ENCODE peak calls at places on chromosomes 7 and 10, in six cellular contexts. U, E, D, L, V and O are unnamed samples.

GRCh38 chr10:86594535-86594934 is 59.8 kb upstream of the OPN4 start:
- DNase-seq in L (no peak), U (peak), D (no peak), V (peak), E (no peak), O (no peak)

GRCh38 chr7:71411475-71411874 is 279.5 kb downstream of the GALNT17 start:
- DNase-seq in D (no peak), U (no peak), V (no peak), E (no peak), L (no peak), O (no peak)

GRCh38 chr10:32692174-32692573 is 246.2 kb downstream of the CCDC7 start:
- DNase-seq in V (no peak), D (no peak), U (peak), E (no peak), L (no peak), O (no peak)

GRCh38 chr7:96739609-96740008 is 30.0 kb upstream of the SEM1 start:
- DNase-seq in U (no peak), E (no peak), L (no peak), D (no peak), V (no peak), O (peak)

GRCh38 chr10:102434251-102434913 is 2.0 kb upstream of the CUEDC2 start:
- DNase-seq in V (peak), E (no peak), U (peak), L (no peak), D (no peak), O (no peak)

GRCh38 chr7:23680417-23681405 is 712 bp downstream of the FAM221A start:
- DNase-seq in V (peak), U (peak), D (no peak), E (peak), L (peak), O (peak)

GRCh38 chr7:48139461-48139860 is 31.8 kb upstream of the ABCA13 start:
- DNase-seq in E (no peak), L (no peak), U (peak), V (peak), D (no peak), O (peak)

GRCh38 chr10:132538790-132539421 is 1.3 kb downstream of the INPP5A start:
- DNase-seq in E (no peak), L (no peak), V (no peak), D (no peak), U (no peak), O (no peak)

GRCh38 chr10:15579605-15580004 is 140.1 kb downstream of the ITGA8 start:
- DNase-seq in D (no peak), V (peak), U (peak), L (no peak), E (no peak), O (no peak)

GRCh38 chr7:104816537-104816936 is 197.5 kb upstream of the KMT2E start:
- DNase-seq in L (no peak), V (no peak), E (no peak), U (no peak), D (no peak), O (no peak)

GRCh38 chr7:98398567-98399372 is 2.1 kb downstream of the BAIAP2L1 start:
- DNase-seq in L (no peak), E (no peak), D (no peak), V (peak), U (no peak), O (no peak)

GRCh38 chr10:62560207-62560819 is 186.1 kb downstream of the ZNF365 start:
- DNase-seq in L (no peak), V (peak), E (no peak), D (no peak), U (peak), O (no peak)

GRCh38 chr7:130814753-130815152 is 80.7 kb upstream of the KLF14 start:
- DNase-seq in V (peak), E (no peak), U (peak), D (no peak), L (no peak), O (no peak)

GRCh38 chr7:54838540-54838925 is 79.5 kb upstream of the SEC61G start:
- DNase-seq in L (no peak), V (no peak), E (no peak), D (no peak), U (no peak), O (no peak)

GRCh38 chr10:36462194-36462593 is 663.2 kb upstream of the ANKRD30A start:
- DNase-seq in D (no peak), U (peak), E (no peak), V (peak), L (no peak), O (no peak)

GRCh38 chr7:21923663-21924062 is 22.0 kb downstream of the CDCA7L start:
- DNase-seq in D (no peak), V (no peak), L (peak), E (no peak), U (peak), O (no peak)

GRCh38 chr7:85851571-85852193 is 664.8 kb upstream of the SEMA3D start:
- DNase-seq in V (peak), U (peak), E (no peak), D (no peak), L (peak), O (no peak)

GRCh38 chr10:109934958-109935793 is 11.9 kb upstream of the XPNPEP1 start:
- DNase-seq in D (no peak), L (peak), E (peak), V (peak), U (peak), O (peak)

GRCh38 chr10:116809528-116810500 is 39.5 kb upstream of the ENO4 start:
- DNase-seq in E (peak), U (no peak), V (no peak), D (no peak), L (no peak), O (peak)

GRCh38 chr10:4073912-4074311 is 288.9 kb upstream of the KLF6 start:
- DNase-seq in E (no peak), D (no peak), V (peak), L (no peak), U (peak), O (no peak)

GRCh38 chr7:112546723-112547513 is 66.1 kb downstream of the LSMEM1 start:
- DNase-seq in U (peak), D (no peak), E (no peak), V (no peak), L (no peak), O (peak)

GRCh38 chr10:112226439-112227248 is 43.1 kb upstream of the GPAM start:
- DNase-seq in L (no peak), E (no peak), D (peak), V (no peak), U (no peak), O (no peak)

GRCh38 chr10:63593576-63593975 is 72.4 kb downstream of the REEP3 start:
- DNase-seq in D (no peak), E (no peak), U (peak), L (no peak), V (no peak), O (no peak)

GRCh38 chr10:71765176-71765906 is 8.0 kb downstream of the VSIR start:
- DNase-seq in E (no peak), L (no peak), U (peak), D (peak), V (no peak), O (no peak)

GRCh38 chr10:22825841-22826240 is 102.0 kb upstream of the ARMC3 start:
- DNase-seq in U (no peak), V (no peak), D (no peak), E (no peak), L (no peak), O (peak)

GRCh38 chr10:89476676-89477075 is 58.7 kb downstream of the SLC16A12 start:
- DNase-seq in U (peak), L (no peak), V (no peak), E (no peak), D (no peak), O (no peak)

GRCh38 chr7:149783386-149784250 is 10.2 kb upstream of the ZNF467 start:
- DNase-seq in L (no peak), V (no peak), E (no peak), U (no peak), D (no peak), O (no peak)

GRCh38 chr10:130022071-130022470 is 58.0 kb upstream of the EBF3 start:
- DNase-seq in L (no peak), U (no peak), E (no peak), D (no peak), V (no peak), O (peak)

GRCh38 chr7:143435266-143435665 is 8.0 kb upstream of the TAS2R60 start:
- DNase-seq in L (no peak), E (no peak), D (no peak), U (no peak), V (no peak), O (no peak)

GRCh38 chr7:16604054-16604453 is 41.5 kb downstream of the ANKMY2 start:
- DNase-seq in D (no peak), E (no peak), L (no peak), U (no peak), V (peak), O (no peak)

GRCh38 chr7:64183126-64183742 is 23.8 kb upstream of the ZNF735 start:
- DNase-seq in E (peak), V (no peak), L (no peak), D (no peak), U (no peak), O (no peak)

GRCh38 chr10:35204650-35205319 is 78.1 kb downstream of the CREM start:
- DNase-seq in U (no peak), V (no peak), L (no peak), D (no peak), E (no peak), O (no peak)
- H3K14ac ChIP-seq in U (no peak), V (no peak), L (no peak), D (no peak), E (no peak), O (no peak)

DNA sequence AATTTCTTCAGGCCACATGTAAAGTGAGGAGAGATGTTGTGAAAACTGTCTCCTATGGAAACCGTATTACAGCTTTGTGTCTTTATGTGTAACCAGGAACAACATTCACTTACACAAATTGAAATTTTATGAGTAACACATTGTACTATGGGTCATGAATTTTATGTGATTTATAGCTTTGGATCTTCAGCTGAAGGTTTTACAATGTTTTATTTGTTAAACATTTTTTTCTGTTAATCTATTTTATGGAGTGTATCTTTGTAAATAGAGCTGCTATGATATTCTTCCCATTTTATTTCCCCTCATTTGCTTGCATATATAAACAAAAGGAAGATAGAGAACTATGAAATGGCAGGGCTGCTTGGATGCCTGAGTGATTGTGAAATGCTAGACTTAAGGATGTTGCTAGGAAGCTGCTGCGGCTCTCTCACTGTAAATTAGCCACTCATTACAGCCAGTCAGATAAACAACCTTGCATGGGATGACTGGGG is 104.5 kb upstream of the PCLO start:
- DNase-seq in E (no peak), L (no peak), V (peak), U (no peak), D (no peak), O (no peak)
- H3K14ac ChIP-seq in E (no peak), L (no peak), V (no peak), U (no peak), D (no peak), O (no peak)

DNA sequence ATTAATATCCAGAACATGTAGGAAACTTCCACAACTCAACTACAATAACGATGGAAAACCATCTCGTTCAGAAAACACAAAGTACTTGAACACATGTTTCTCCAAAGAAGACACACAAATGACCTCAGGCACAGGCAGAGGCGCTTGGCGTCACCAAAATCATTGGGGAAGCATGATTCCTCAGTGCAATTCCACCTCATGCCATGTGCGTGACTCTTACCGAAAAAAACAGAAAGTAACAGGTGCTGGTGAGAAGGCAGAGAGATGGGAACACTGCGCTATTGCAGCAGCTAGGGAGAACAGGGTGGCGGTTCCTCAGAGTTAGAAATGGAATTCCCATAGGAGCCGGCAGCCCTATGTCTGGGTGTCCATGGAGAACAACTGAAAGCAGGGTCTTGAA is 390.0 kb downstream of the DNAJB6 start:
- DNase-seq in V (no peak), D (no peak), L (no peak), U (no peak), E (no peak), O (no peak)
- H3K14ac ChIP-seq in V (no peak), D (no peak), L (no peak), U (no peak), E (no peak), O (no peak)

DNA sequence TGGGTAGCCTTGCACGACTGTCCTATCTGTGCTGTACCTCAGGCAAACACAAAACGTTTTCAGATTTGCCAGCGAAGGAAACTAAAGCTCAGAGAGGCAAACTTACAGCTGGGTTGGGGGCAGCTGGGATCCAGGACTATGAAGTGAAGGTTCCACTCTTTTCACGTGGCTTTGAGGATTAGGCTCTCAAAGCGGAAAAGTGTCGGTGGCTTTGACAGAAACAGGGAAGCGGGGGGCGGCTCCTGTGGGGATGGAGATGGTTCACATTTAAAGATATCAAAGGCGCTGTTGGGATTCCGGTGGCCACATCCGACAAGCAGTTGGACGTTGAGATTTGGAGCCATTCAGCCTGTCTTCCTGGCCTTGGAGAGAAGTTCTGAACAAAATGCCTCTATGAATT is 958.3 kb upstream of the ZNF722 start:
- DNase-seq in U (no peak), D (no peak), V (no peak), L (no peak), E (no peak), O (no peak)
- H3K14ac ChIP-seq in U (no peak), D (no peak), V (no peak), L (no peak), E (no peak), O (no peak)

GRCh38 chr10:77687018-77687417 is 49.4 kb upstream of the KCNMA1 start:
- DNase-seq in V (no peak), E (peak), D (no peak), L (no peak), U (no peak), O (no peak)

GRCh38 chr10:77686096-77686495 is 48.5 kb upstream of the KCNMA1 start:
- DNase-seq in V (no peak), L (no peak), E (peak), D (no peak), U (no peak), O (no peak)

GRCh38 chr10:77687621-77688020 is 50.0 kb upstream of the KCNMA1 start:
- DNase-seq in E (peak), V (no peak), D (no peak), L (no peak), U (no peak), O (no peak)

GRCh38 chr10:77682408-77683087 is 44.9 kb upstream of the KCNMA1 start:
- DNase-seq in V (no peak), L (no peak), E (no peak), U (no peak), D (no peak), O (no peak)

DNA sequence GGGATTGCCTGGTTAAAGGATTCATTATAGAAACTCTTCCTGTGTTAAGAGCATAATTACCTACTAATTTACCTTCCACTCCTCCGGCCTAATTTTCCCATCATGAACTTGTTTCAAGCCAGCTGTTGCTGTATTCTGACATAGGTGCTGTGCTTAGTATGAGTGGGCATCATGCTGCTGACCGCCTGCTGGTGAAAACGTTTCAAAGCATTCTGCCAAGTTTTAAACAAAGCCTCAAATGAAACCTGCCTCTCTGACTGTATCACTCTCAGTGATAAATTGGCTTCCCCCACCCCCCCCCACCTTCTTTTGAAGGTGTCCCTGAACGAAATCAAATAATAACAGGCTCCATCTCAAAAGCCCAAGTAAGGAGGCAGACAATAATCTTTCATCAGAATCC is 47.9 kb upstream of the KCNMA1 start:
- DNase-seq in V (no peak), E (no peak), L (no peak), D (no peak), U (no peak), O (no peak)
- H3K14ac ChIP-seq in V (no peak), E (no peak), L (no peak), D (no peak), U (no peak), O (no peak)

GRCh38 chr10:92696606-92697383 is 7.0 kb downstream of the HHEX start:
- DNase-seq in L (no peak), E (no peak), U (no peak), V (peak), D (no peak), O (peak)

GRCh38 chr10:92693534-92693893 is 3.8 kb downstream of the HHEX start:
- DNase-seq in D (no peak), V (no peak), L (no peak), E (no peak), U (no peak), O (no peak)

GRCh38 chr10:92697663-92698511 is 8.1 kb downstream of the HHEX start:
- DNase-seq in D (no peak), U (peak), L (no peak), E (no peak), V (peak), O (no peak)

GRCh38 chr10:92692697-92693533 is 3.2 kb downstream of the HHEX start:
- DNase-seq in D (no peak), U (no peak), V (peak), L (peak), E (no peak), O (no peak)

GRCh38 chr10:92695679-92696605 is 6.2 kb downstream of the HHEX start:
- DNase-seq in V (peak), D (no peak), E (peak), U (peak), L (peak), O (peak)
- H3K14ac ChIP-seq in V (peak), D (peak), E (no peak), U (peak), L (peak), O (no peak)

GRCh38 chr7:117219485-117219884 is 103.4 kb downstream of the WNT2 start:
- DNase-seq in U (peak), D (no peak), L (no peak), V (no peak), E (no peak), O (no peak)
- H3K14ac ChIP-seq in U (peak), D (no peak), L (no peak), V (no peak), E (no peak), O (no peak)

GRCh38 chr7:29234438-29234837 is 39.9 kb downstream of the CHN2 start:
- DNase-seq in D (no peak), E (no peak), U (no peak), L (no peak), V (no peak), O (no peak)
- H3K14ac ChIP-seq in D (no peak), E (no peak), U (no peak), L (no peak), V (no peak), O (no peak)

GRCh38 chr7:36075561-36075960 is 77.5 kb upstream of the EEPD1 start:
- DNase-seq in D (no peak), U (no peak), V (no peak), E (no peak), L (no peak), O (no peak)
- H3K14ac ChIP-seq in D (no peak), U (no peak), V (no peak), E (no peak), L (no peak), O (no peak)

GRCh38 chr7:154871928-154872750 is 130.8 kb downstream of the PAXIP1 start:
- DNase-seq in E (no peak), L (no peak), U (no peak), D (no peak), V (no peak), O (no peak)
- H3K14ac ChIP-seq in E (no peak), L (no peak), U (no peak), D (no peak), V (no peak), O (no peak)